ENCODE peak calls at places on chromosomes 4 and X, in five cellular contexts. Z, N, M, C and I are unnamed samples.
A peak's percentile ranks its signal among the peaks of the same experiment; 100 is the strongest.

GRCh38 chrX:149570668-149571067 is 16.6 kb downstream of the MAGEA9B start:
- DNase-seq in N (peak; percentile 73), Z (no peak), M (no peak), C (no peak), I (no peak)

GRCh38 chr4:112550728-112551127 is 34.7 kb upstream of the NEUROG2 start:
- DNase-seq in N (no peak), C (no peak), Z (no peak), M (no peak), I (no peak)

GRCh38 chrX:129091097-129091496 is 432.2 kb downstream of the SMARCA1 start:
- DNase-seq in N (no peak), Z (no peak), C (no peak), M (no peak), I (no peak)

GRCh38 chr4:19971829-19972228 is 279.9 kb upstream of the SLIT2 start:
- DNase-seq in M (no peak), C (no peak), Z (no peak), N (peak; percentile 14), I (no peak)

GRCh38 chr4:11769425-11769824 is 340.7 kb upstream of the HS3ST1 start:
- DNase-seq in C (peak; percentile 64), Z (no peak), N (no peak), M (no peak), I (no peak)

GRCh38 chrX:7582191-7582590 is 260.8 kb upstream of the VCX start:
- DNase-seq in Z (no peak), N (no peak), M (no peak), C (no peak), I (no peak)

GRCh38 chr4:128060130-128060619 is 937 bp upstream of the LARP1B start:
- DNase-seq in M (no peak), Z (no peak), C (no peak), N (no peak), I (no peak)

GRCh38 chrX:9340619-9341304 is 124.1 kb upstream of the TBL1X start:
- DNase-seq in N (no peak), M (peak; percentile 69), C (no peak), Z (no peak), I (no peak)

GRCh38 chr4:17619416-17620105 is 5.1 kb downstream of the MED28 start:
- DNase-seq in N (no peak), C (no peak), Z (no peak), M (no peak), I (no peak)

GRCh38 chrX:21319323-21319722 is 54.9 kb upstream of the CNKSR2 start:
- DNase-seq in N (no peak), C (no peak), M (no peak), Z (no peak), I (no peak)

GRCh38 chrX:134431894-134432293 is 28.1 kb upstream of the HPRT1 start:
- DNase-seq in C (no peak), N (no peak), M (no peak), Z (no peak), I (no peak)

GRCh38 chr4:118033148-118034060 is 882 bp upstream of the NDST3 start:
- DNase-seq in M (no peak), N (peak; percentile 66), Z (peak; percentile 68), C (no peak), I (no peak)

GRCh38 chr4:155085843-155086530 is 122.4 kb upstream of the NPY2R start:
- DNase-seq in M (no peak), C (no peak), N (no peak), Z (no peak), I (no peak)

GRCh38 chr4:6873291-6873690 is 36.3 kb upstream of the TBC1D14 start:
- DNase-seq in Z (no peak), C (no peak), N (no peak), M (no peak), I (no peak)

DNA sequence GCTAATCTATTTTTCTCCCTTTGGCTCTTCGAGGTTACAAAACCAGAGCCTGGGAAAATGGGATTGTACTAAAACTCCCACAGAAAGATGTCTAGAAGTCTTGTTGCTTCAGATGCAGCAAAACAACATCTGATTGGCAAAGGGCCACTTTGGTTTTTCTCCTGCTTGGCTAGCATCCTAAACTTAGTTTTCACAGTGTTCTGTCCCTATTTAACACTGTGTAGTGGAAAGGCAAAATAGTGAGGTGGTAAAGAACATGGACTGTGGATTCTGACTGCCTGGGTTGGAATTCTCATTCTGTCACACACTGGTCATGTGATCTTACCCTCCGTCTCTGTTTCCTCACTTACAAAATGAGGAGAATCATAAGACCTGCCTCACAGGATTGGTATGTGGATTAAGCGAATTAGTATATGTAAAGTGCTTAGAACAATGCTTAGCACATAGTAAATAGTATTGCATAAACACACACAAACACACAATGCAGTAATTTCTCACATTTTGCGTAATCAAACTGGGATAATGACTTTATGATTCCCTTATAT is 23.5 kb downstream of the TIGD2 start:
- DNase-seq in N (peak; percentile 87), C (no peak), Z (no peak), M (no peak), I (no peak)
- H3K27ac ChIP-seq in N (no peak overlapping the region), C (no peak overlapping the region), Z (no peak overlapping the region), M (no peak overlapping the region), I (no peak overlapping the region)

GRCh38 chr4:141771889-141772830 is 135.8 kb downstream of the IL15 start:
- DNase-seq in N (no peak), Z (no peak), C (no peak), M (no peak), I (no peak)
- H3K4me3 ChIP-seq in N (no peak overlapping the region), Z (no peak overlapping the region), C (no peak overlapping the region), M (no peak overlapping the region), I (no peak overlapping the region)

GRCh38 chr4:180333156-180333555 is 1910.0 kb upstream of the TENM3 start:
- DNase-seq in N (no peak), C (no peak), Z (no peak), M (no peak), I (no peak)
- H3K27me3 ChIP-seq in N (no peaks in the 10 kb centered on the region), C (no peaks in the 10 kb centered on the region), Z (no peaks in the 10 kb centered on the region), M (no peaks in the 10 kb centered on the region), I (no peaks in the 10 kb centered on the region)

GRCh38 chrX:20028588-20028987 is 37.7 kb upstream of the BCLAF3 start:
- DNase-seq in N (no peak), C (no peak), Z (no peak), M (no peak), I (no peak)
- H3K27ac ChIP-seq in N (no peak overlapping the region), C (no peak overlapping the region), Z (no peak overlapping the region), M (no peak overlapping the region), I (no peak overlapping the region)

GRCh38 chr4:153271820-153272219 is 67.6 kb downstream of the TRIM2 start:
- DNase-seq in N (no peak), M (no peak), C (no peak), Z (no peak), I (no peak)

GRCh38 chr4:153270361-153270760 is 66.1 kb downstream of the TRIM2 start:
- DNase-seq in Z (no peak), C (no peak), M (no peak), N (no peak), I (no peak)

GRCh38 chr4:153267013-153267412 is 62.8 kb downstream of the TRIM2 start:
- DNase-seq in N (no peak), Z (no peak), C (no peak), M (no peak), I (no peak)

GRCh38 chr4:153267915-153268694 is 63.9 kb downstream of the TRIM2 start:
- DNase-seq in Z (no peak), C (no peak), M (no peak), N (no peak), I (no peak)

DNA sequence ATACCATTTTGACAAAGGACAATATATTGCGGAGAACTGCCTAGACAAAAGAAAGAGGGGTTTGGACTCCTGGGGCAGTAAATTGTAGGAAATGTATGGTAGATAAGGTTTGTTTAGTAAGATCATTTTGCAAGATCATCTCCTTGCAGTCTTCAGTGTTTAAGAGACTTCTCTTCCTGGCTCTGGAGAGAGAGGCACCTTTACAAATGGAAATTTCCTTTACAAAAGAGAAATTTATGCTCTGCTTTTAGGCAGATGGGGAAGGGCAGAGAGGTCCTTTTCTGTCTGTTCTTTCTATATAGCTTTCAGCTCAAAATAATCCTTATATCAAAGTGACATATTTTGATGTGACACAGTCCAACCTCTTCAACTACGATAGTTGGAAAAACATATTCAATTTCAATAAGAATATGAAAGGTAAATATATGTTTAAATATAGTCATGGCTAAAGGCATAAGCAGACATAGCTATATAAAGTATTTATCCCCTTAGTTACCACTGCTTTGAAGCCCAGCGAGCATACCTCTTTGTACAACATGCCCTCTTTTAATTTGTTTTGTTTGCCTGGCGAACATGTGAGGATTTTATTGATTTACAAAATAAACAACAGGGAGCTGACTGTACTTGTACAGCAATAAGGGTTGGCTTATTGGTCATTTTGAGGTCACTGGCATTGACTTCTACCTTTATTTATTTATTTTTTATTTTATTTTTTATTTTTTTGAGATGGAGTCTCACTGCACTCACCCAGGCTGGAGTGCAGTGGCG is 65.2 kb downstream of the TRIM2 start:
- DNase-seq in N (no peak), Z (no peak), C (no peak), M (no peak), I (no peak)
- H3K4me3 ChIP-seq in N (no peak overlapping the region), Z (no peak overlapping the region), C (no peak overlapping the region), M (no peak overlapping the region), I (no peak overlapping the region)

DNA sequence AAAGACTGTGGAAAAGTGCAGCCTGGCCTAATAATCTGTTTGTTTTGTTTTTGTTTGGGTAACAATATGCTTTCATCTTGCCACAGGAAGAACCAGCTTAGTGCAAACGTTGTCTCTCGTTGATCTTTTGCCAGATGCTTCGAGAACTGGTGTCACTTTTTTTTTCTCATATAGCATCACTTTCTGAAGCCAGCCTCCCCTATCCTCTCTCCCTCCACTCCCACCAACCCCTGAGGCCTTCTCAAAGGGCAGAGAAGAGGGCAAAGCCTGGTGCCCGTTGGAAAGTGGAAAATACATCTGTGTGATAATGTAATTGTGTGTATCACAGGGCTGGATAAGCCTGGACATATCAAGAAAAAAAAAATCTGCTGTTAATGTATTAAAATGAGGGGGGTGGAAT is 7.9 kb downstream of the POU4F2 start:
- DNase-seq in C (no peak), Z (no peak), N (no peak), M (no peak), I (no peak)
- H3K27me3 ChIP-seq in C (peaks cover 13% of the 10 kb centered on the region), Z (peaks cover 97% of the 10 kb centered on the region), N (peaks cover 51% of the 10 kb centered on the region), M (peaks cover 90% of the 10 kb centered on the region), I (peaks cover 6% of the 10 kb centered on the region)